ENCODE peak calls at places on chromosomes 1 and 21, in seven cellular contexts. T, G, N, J, D, A and I are unnamed samples. For H3K79me2, the result is how much of the 10 kb centered on the place peaks cover.

GRCh38 chr1:59816318-59816878 is 1.6 kb downstream of the HOOK1 start:
- DNase-seq in T (no peak), G (no peak), N (no peak), J (no peak), D (no peak), A (no peak), I (no peak)

GRCh38 chr1:59138402-59138801 is 158.5 kb upstream of the FGGY start:
- DNase-seq in T (no peak), G (no peak), N (no peak), J (no peak), D (no peak), A (no peak), I (no peak)

GRCh38 chr1:44660176-44660575 is 14.1 kb downstream of the TMEM53 start:
- DNase-seq in T (no peak), G (no peak), N (no peak), J (no peak), D (peak), A (no peak), I (no peak)

GRCh38 chr1:117541003-117541402 is 64.8 kb upstream of the TENT5C start:
- DNase-seq in T (no peak), G (no peak), N (no peak), J (no peak), D (peak), A (no peak), I (no peak)

GRCh38 chr1:39450956-39451601 is 40.4 kb upstream of the BMP8A start:
- DNase-seq in T (peak), G (no peak), N (no peak), J (no peak), D (peak), A (peak), I (peak)

GRCh38 chr1:151130837-151131586 is 15.4 kb downstream of the SEMA6C start:
- DNase-seq in T (peak), G (peak), N (no peak), J (peak), D (peak), A (no peak), I (peak)

GRCh38 chr1:10019561-10019960 is 13.2 kb upstream of the UBE4B start:
- DNase-seq in T (no peak), G (no peak), N (no peak), J (no peak), D (no peak), A (no peak), I (no peak)

GRCh38 chr1:51755437-51755836 is 123.1 kb downstream of the NRDC start:
- DNase-seq in T (no peak), G (no peak), N (no peak), J (no peak), D (no peak), A (no peak), I (no peak)

GRCh38 chr1:210586785-210587184 is 258.1 kb downstream of the HHAT start:
- DNase-seq in T (no peak), G (no peak), N (no peak), J (no peak), D (no peak), A (no peak), I (no peak)

GRCh38 chr21:41684381-41685245 is 82.2 kb downstream of the RIPK4 start:
- DNase-seq in T (no peak), G (no peak), N (no peak), J (no peak), D (peak), A (peak), I (peak)

GRCh38 chr1:43557744-43558245 is 27.1 kb downstream of the PTPRF start:
- DNase-seq in T (no peak), G (peak), N (no peak), J (no peak), D (peak), A (peak), I (peak)

GRCh38 chr21:42238185-42238934 is 19.4 kb downstream of the ABCG1 start:
- DNase-seq in T (no peak), G (no peak), N (no peak), J (no peak), D (no peak), A (no peak), I (no peak)

GRCh38 chr21:42280356-42281195 is 34.6 kb downstream of the TFF3 start:
- DNase-seq in T (no peak), G (no peak), N (no peak), J (no peak), D (no peak), A (no peak), I (no peak)

GRCh38 chr1:61852693-61853060 is 110.4 kb downstream of the PATJ start:
- DNase-seq in T (peak), G (no peak), N (no peak), J (no peak), D (no peak), A (no peak), I (no peak)

GRCh38 chr1:203508463-203508862 is 14.5 kb downstream of the OPTC start:
- DNase-seq in T (no peak), G (no peak), N (no peak), J (peak), D (no peak), A (no peak), I (no peak)

GRCh38 chr1:182595641-182596240 is 6.7 kb upstream of the RNASEL start:
- DNase-seq in T (peak), G (peak), N (peak), J (peak), D (peak), A (peak), I (peak)

GRCh38 chr1:237562247-237562823 is 328.4 kb downstream of the ZP4 start:
- DNase-seq in T (peak), G (peak), N (peak), J (peak), D (peak), A (peak), I (peak)

GRCh38 chr1:236016083-236016482 is 48.8 kb downstream of the NID1 start:
- DNase-seq in T (no peak), G (no peak), N (no peak), J (no peak), D (peak), A (no peak), I (no peak)

GRCh38 chr1:20154306-20154831 is 15.2 kb downstream of the PLA2G2F start:
- DNase-seq in T (no peak), G (no peak), N (no peak), J (no peak), D (no peak), A (no peak), I (no peak)

GRCh38 chr1:20102875-20103274 is 16.5 kb downstream of the PLA2G2D start:
- DNase-seq in T (no peak), G (no peak), N (no peak), J (no peak), D (peak), A (peak), I (peak)

GRCh38 chr1:30061292-30062204 is 661.8 kb downstream of the MATN1 start:
- DNase-seq in T (no peak), G (no peak), N (no peak), J (no peak), D (no peak), A (no peak), I (no peak)

GRCh38 chr1:9108056-9108665 is 20.7 kb downstream of the GPR157 start:
- DNase-seq in T (no peak), G (no peak), N (no peak), J (no peak), D (no peak), A (no peak), I (no peak)

GRCh38 chr1:100624886-100625430 is 87.0 kb downstream of the GPR88 start:
- DNase-seq in T (no peak), G (no peak), N (no peak), J (no peak), D (no peak), A (no peak), I (peak)

GRCh38 chr1:87730274-87731222 is 401.9 kb downstream of the LMO4 start:
- DNase-seq in T (no peak), G (no peak), N (no peak), J (no peak), D (no peak), A (no peak), I (no peak)

GRCh38 chr1:17895401-17895800 is 140.3 kb downstream of the ACTL8 start:
- DNase-seq in T (no peak), G (no peak), N (no peak), J (no peak), D (no peak), A (no peak), I (no peak)

GRCh38 chr1:56992318-56993136 is 26.7 kb upstream of the C8B start:
- DNase-seq in T (no peak), G (no peak), N (no peak), J (no peak), D (no peak), A (no peak), I (no peak)

GRCh38 chr1:57798499-57798898 is 374.6 kb upstream of the DAB1 start:
- DNase-seq in T (no peak), G (no peak), N (no peak), J (no peak), D (no peak), A (no peak), I (no peak)

GRCh38 chr21:29121759-29122158 is 8.7 kb upstream of the MAP3K7CL start:
- DNase-seq in T (no peak), G (no peak), N (no peak), J (no peak), D (no peak), A (no peak), I (no peak)

GRCh38 chr1:39707506-39707905 is 16.3 kb upstream of the HPCAL4 start:
- DNase-seq in T (no peak), G (no peak), N (no peak), J (no peak), D (no peak), A (no peak), I (no peak)

GRCh38 chr1:30284226-30284625 is 439.2 kb downstream of the MATN1 start:
- DNase-seq in T (no peak), G (no peak), N (no peak), J (no peak), D (no peak), A (no peak), I (no peak)

GRCh38 chr1:218436997-218437396 is 91.9 kb downstream of the TGFB2 start:
- DNase-seq in T (no peak), G (no peak), N (no peak), J (no peak), D (no peak), A (peak), I (no peak)

GRCh38 chr1:150257624-150258274 is at the start of gene CA14:
- DNase-seq in T (no peak), G (no peak), N (no peak), J (peak), D (no peak), A (no peak), I (no peak)

GRCh38 chr1:77970192-77970591 is 8.7 kb downstream of the FUBP1 start:
- DNase-seq in T (no peak), G (no peak), N (no peak), J (no peak), D (no peak), A (no peak), I (no peak)
- H3K79me2 ChIP-seq in T (half or more), G (half or more), N (half or more), J (half or more), D (half or more), A (half or more), I (half or more)

GRCh38 chr21:43345046-43345745 is 81.7 kb downstream of the SIK1 start:
- DNase-seq in T (no peak), G (no peak), N (no peak), J (no peak), D (no peak), A (no peak), I (no peak)
- H3K27ac ChIP-seq in T (no peak), G (no peak), N (no peak), J (no peak), D (no peak), A (no peak), I (no peak)

DNA sequence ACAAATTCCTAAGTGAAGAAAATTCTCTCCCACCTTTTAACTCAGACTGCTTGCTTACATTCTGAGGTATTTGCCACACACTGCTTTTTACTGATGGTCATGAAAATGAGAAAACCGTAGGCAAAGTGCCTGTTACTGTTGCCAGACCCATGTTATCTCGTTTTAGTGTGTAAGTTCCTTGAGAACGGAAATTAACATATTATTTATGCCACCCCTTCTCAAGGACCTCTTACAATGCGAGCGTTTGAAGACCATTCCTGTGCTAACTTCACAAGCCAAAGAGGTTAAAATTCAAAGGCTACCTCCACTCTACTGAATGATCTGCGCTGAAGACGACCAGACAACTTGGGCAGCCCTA is 509 bp downstream of the NVL start:
- DNase-seq in T (no peak), G (no peak), N (no peak), J (no peak), D (no peak), A (no peak), I (no peak)
- H3K79me2 ChIP-seq in T (under half), G (under half), N (under half), J (half or more), D (under half), A (half or more), I (under half)

GRCh38 chr1:2206813-2207488 is 12.4 kb upstream of the FAAP20 start:
- DNase-seq in T (no peak), G (peak), N (no peak), J (no peak), D (no peak), A (no peak), I (no peak)

GRCh38 chr1:2203671-2204383 is 9.3 kb upstream of the FAAP20 start:
- DNase-seq in T (no peak), G (no peak), N (no peak), J (no peak), D (no peak), A (no peak), I (no peak)

GRCh38 chr1:2202843-2203601 is 8.4 kb upstream of the FAAP20 start:
- DNase-seq in T (no peak), G (no peak), N (no peak), J (no peak), D (no peak), A (no peak), I (no peak)

GRCh38 chr1:2204384-2205190 is 10.0 kb upstream of the FAAP20 start:
- DNase-seq in T (peak), G (peak), N (no peak), J (peak), D (peak), A (peak), I (peak)

DNA sequence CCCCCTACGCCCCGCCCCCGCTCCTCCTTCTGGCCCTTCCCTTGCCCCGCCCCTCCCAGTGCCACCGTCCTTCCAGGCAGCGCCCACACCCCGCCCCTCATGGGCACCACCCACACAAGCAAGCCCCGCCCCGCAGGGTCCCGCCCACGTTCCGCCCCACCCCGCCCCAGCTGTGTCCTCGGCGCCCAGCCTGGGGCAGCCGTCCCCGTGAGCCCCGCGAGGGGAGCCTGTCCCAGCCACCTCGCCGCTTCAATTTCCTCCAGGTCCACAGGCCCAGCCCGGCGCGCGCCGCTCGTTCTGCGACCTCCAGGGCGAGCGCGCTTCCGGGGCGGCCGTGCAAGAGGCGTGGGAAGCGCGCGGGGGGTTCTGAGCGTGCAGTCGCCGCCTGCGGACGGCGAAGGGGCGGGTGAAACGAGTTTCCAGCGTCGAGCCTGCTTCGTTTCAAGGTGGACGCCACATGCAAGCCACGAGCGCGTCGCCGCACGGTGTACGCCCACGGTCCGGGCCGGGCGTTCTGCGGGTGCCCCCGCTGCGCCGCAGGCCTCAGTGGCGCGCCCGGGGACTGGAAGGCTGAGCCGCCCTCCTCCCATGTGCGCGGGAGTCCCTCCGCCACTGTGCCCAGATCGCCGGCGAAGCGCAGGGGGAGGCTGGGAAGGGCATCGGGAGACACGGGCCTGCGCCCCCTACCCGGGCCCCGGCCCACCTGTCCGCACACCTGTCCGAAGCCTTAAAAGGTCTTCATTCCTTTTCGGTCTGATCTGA is 10.8 kb upstream of the FAAP20 start:
- DNase-seq in T (peak), G (no peak), N (peak), J (peak), D (peak), A (peak), I (peak)
- H3K27ac ChIP-seq in T (peak), G (peak), N (no peak), J (no peak), D (peak), A (no peak), I (no peak)

DNA sequence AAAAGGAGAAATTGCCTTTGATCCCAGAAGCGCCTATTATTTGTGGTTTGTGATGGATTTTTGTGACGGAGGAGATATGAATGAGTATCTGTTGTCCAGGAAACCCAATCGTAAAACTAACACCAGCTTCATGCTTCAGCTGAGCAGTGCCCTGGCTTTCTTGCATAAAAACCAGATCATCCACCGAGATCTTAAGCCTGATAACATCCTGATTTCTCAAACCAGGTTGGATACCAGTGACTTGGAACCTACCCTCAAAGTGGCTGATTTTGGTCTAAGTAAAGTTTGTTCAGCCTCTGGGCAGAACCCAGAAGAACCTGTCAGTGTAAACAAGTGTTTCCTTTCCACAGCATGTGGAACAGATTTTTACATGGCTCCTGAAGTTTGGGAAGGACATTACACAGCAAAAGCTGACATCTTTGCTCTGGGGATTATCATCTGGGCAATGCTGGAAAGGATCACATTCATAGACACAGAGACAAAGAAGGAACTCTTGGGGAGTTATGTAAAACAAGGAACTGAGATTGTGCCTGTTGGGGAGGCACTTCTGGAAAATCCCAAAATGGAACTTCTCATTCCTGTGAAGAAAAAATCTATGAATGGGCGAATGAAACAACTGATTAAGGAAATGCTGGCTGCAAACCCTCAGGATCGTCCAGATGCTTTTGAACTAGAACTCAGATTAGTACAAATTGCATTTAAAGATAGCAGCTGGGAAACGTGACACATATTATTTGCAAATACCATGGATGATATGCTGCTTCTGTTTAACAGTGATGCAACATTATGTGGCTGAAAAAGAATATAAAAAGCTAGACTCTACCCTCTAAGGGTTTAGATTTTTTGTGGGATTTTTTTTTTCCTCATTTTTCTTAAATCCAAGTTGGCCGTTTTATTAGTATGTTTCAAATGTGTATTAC is 10.5 kb downstream of the PDIK1L start:
- DNase-seq in T (no peak), G (no peak), N (no peak), J (no peak), D (no peak), A (peak), I (no peak)
- H3K79me2 ChIP-seq in T (under half), G (half or more), N (half or more), J (under half), D (under half), A (under half), I (under half)

GRCh38 chr21:27648560-27648959 is 681.7 kb upstream of the ADAMTS5 start:
- DNase-seq in T (peak), G (no peak), N (no peak), J (no peak), D (peak), A (peak), I (peak)

GRCh38 chr21:27645285-27645684 is 678.4 kb upstream of the ADAMTS5 start:
- DNase-seq in T (no peak), G (no peak), N (no peak), J (no peak), D (peak), A (peak), I (no peak)

GRCh38 chr21:27647921-27648320 is 681.0 kb upstream of the ADAMTS5 start:
- DNase-seq in T (peak), G (no peak), N (no peak), J (no peak), D (no peak), A (peak), I (no peak)

GRCh38 chr21:27647401-27647800 is 680.5 kb upstream of the ADAMTS5 start:
- DNase-seq in T (peak), G (no peak), N (no peak), J (no peak), D (peak), A (no peak), I (no peak)

DNA sequence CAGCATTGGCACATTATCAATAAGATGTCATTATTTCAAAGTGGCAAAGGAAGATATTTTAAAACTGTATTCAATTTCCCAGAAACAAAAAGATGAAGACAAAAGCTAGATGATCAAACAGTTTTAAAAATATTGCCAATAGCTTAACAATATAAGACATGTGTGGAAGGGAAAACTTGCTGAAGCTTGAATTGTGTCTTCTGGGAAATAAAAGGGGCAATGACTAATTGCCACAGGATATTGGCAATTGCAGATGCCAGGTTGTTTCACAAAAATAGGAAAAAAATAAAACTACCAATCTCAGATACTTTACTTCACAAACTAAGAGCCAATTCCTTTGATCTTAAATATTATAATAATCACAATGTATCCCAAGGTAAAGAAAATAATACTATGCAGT is 679.8 kb upstream of the ADAMTS5 start:
- DNase-seq in T (no peak), G (no peak), N (no peak), J (no peak), D (no peak), A (no peak), I (no peak)
- H3K27ac ChIP-seq in T (peak), G (no peak), N (no peak), J (no peak), D (no peak), A (no peak), I (no peak)